ENCODE peak calls at places on chromosomes 5 and 9, in seven cellular contexts. I is astrocyte of the spinal cord, R is mucosa of descending colon, B is hepatocyte, D is spleen, Q is stomach, E is coronary artery. S is an unnamed sample.

GRCh38 chr9:109448223-109448622 is 49.9 kb downstream of the PTPN3 start:
- DNase-seq in B (no peak), Q (no peak), E (no peak), D (no peak), I (peak; percentile 66), R (no peak), S (no peak)

GRCh38 chr5:14775857-14776256 is 95.7 kb downstream of the ANKH start:
- DNase-seq in B (no peak), R (peak; percentile 56), Q (peak; percentile 57), I (peak; percentile 67), D (no peak), E (no peak), S (no peak)

GRCh38 chr9:98333703-98334582 is 78.5 kb upstream of the TBC1D2 start:
- DNase-seq in R (no peak), Q (no peak), I (peak; percentile 55), D (no peak), B (no peak), E (no peak), S (no peak)

GRCh38 chr9:95088421-95089161 is 228.9 kb downstream of the FANCC start:
- DNase-seq in I (no peak), E (no peak), Q (no peak), R (no peak), D (peak; percentile 62), B (no peak), S (peak; percentile 88)

GRCh38 chr5:87127426-87127825 is 140.3 kb upstream of the RASA1 start:
- DNase-seq in Q (no peak), R (no peak), I (peak; percentile 79), E (no peak), B (no peak), D (no peak), S (no peak)

GRCh38 chr9:8012986-8013385 is 213.4 kb upstream of the DMAC1 start:
- DNase-seq in I (no peak), R (no peak), E (no peak), D (no peak), B (peak; percentile 6), Q (no peak), S (peak; percentile 38)

GRCh38 chr5:150410524-150411244 is 2.0 kb downstream of the CD74 start:
- DNase-seq in E (no peak), D (peak; percentile 75), I (peak; percentile 65), B (peak; percentile 86), Q (peak; percentile 79), R (peak; percentile 82), S (peak; percentile 48)

GRCh38 chr5:68067353-68067752 is 148.2 kb upstream of the PIK3R1 start:
- DNase-seq in D (no peak), B (no peak), Q (no peak), R (no peak), E (no peak), I (no peak), S (no peak)

GRCh38 chr5:60228676-60229075 is 335.1 kb upstream of the PDE4D start:
- DNase-seq in Q (no peak), R (no peak), B (no peak), I (no peak), D (no peak), E (no peak), S (no peak)

GRCh38 chr5:75189353-75189752 is 47.3 kb downstream of the ANKRD31 start:
- DNase-seq in Q (no peak), E (no peak), I (no peak), D (no peak), R (no peak), B (no peak), S (no peak)

GRCh38 chr5:71586052-71586940 is 844 bp upstream of the MCCC2 start:
- DNase-seq in Q (no peak), R (peak; percentile 14), E (no peak), B (peak; percentile 7), D (no peak), I (no peak), S (no peak)

GRCh38 chr9:135021393-135021789 is 66.1 kb upstream of the OLFM1 start:
- DNase-seq in Q (no peak), B (no peak), R (no peak), I (no peak), E (no peak), D (no peak), S (no peak)

GRCh38 chr5:172806897-172807672 is 27.0 kb upstream of the ERGIC1 start:
- DNase-seq in Q (peak; percentile 93), E (no peak), D (peak; percentile 98), B (peak; percentile 93), R (peak; percentile 96), I (peak; percentile 87), S (peak; percentile 87)

GRCh38 chr9:116269250-116269649 is 115.7 kb downstream of the PAPPA start:
- DNase-seq in Q (no peak), I (no peak), B (no peak), D (no peak), R (no peak), E (no peak), S (no peak)

GRCh38 chr5:141695627-141696180 is 13.7 kb upstream of the ARAP3 start:
- DNase-seq in B (no peak), R (peak; percentile 70), E (no peak), D (no peak), Q (peak; percentile 48), I (no peak), S (peak; percentile 51)

GRCh38 chr9:112921549-112921948 is 30.9 kb upstream of the SLC46A2 start:
- DNase-seq in D (no peak), B (peak; percentile 64), E (no peak), Q (no peak), I (peak; percentile 48), R (peak; percentile 24), S (no peak)

GRCh38 chr9:124267271-124267807 is 9.6 kb downstream of the NEK6 start:
- DNase-seq in E (peak; percentile 80), B (no peak), I (peak; percentile 83), Q (peak; percentile 91), D (peak; percentile 81), R (peak; percentile 70), S (no peak)

GRCh38 chr5:77181596-77182304 is 28.7 kb upstream of the PDE8B start:
- DNase-seq in B (peak; percentile 33), I (no peak), E (no peak), Q (no peak), R (no peak), D (no peak), S (no peak)

GRCh38 chr9:89052470-89053097 is 61.3 kb downstream of the S1PR3 start:
- DNase-seq in E (no peak), I (no peak), Q (no peak), R (no peak), D (no peak), B (peak; percentile 30), S (no peak)

GRCh38 chr5:168427224-168427623 is 59.0 kb upstream of the RARS1 start:
- DNase-seq in Q (no peak), E (no peak), B (no peak), I (no peak), R (no peak), D (no peak), S (peak; percentile 87)

GRCh38 chr9:73038613-73039012 is 85.8 kb upstream of the ALDH1A1 start:
- DNase-seq in D (no peak), I (peak; percentile 41), E (peak; percentile 81), B (no peak), R (no peak), Q (peak; percentile 29), S (peak; percentile 53)

GRCh38 chr5:82622205-82622604 is 344.1 kb upstream of the RPS23 start:
- DNase-seq in Q (no peak), I (peak; percentile 68), E (no peak), R (no peak), B (no peak), D (no peak), S (no peak)

GRCh38 chr5:141135030-141135717 is at the start of gene PCDHB5:
- DNase-seq in B (peak; percentile 36), E (no peak), D (no peak), Q (no peak), I (peak; percentile 5), R (no peak), S (no peak)

GRCh38 chr5:176619569-176620332 is 9.8 kb upstream of the GPRIN1 start:
- DNase-seq in D (no peak), B (no peak), E (no peak), I (no peak), R (no peak), Q (no peak), S (no peak)

GRCh38 chr5:176619203-176619568 is 9.2 kb upstream of the GPRIN1 start:
- DNase-seq in R (peak; percentile 77), D (peak; percentile 87), I (peak; percentile 88), B (peak; percentile 78), Q (peak; percentile 50), E (no peak), S (peak; percentile 31)

GRCh38 chr5:176624142-176624541 is 6.2 kb downstream of the SNCB start:
- DNase-seq in B (no peak), E (no peak), Q (no peak), D (no peak), R (no peak), I (no peak), S (no peak)

GRCh38 chr5:176620333-176620981 is 9.9 kb downstream of the SNCB start:
- DNase-seq in I (no peak), D (no peak), R (no peak), E (no peak), Q (no peak), B (no peak), S (no peak)

GRCh38 chr5:176621661-176622079 is 8.7 kb downstream of the SNCB start:
- DNase-seq in E (no peak), B (no peak), D (no peak), Q (no peak), I (no peak), R (no peak), S (peak; percentile 25)
- H3K4me3 ChIP-seq in E (no peak overlapping the region), B (no peak overlapping the region), D (no peak overlapping the region), Q (no peak overlapping the region), I (no peak overlapping the region), R (no peak overlapping the region), S (no peak overlapping the region)

DNA sequence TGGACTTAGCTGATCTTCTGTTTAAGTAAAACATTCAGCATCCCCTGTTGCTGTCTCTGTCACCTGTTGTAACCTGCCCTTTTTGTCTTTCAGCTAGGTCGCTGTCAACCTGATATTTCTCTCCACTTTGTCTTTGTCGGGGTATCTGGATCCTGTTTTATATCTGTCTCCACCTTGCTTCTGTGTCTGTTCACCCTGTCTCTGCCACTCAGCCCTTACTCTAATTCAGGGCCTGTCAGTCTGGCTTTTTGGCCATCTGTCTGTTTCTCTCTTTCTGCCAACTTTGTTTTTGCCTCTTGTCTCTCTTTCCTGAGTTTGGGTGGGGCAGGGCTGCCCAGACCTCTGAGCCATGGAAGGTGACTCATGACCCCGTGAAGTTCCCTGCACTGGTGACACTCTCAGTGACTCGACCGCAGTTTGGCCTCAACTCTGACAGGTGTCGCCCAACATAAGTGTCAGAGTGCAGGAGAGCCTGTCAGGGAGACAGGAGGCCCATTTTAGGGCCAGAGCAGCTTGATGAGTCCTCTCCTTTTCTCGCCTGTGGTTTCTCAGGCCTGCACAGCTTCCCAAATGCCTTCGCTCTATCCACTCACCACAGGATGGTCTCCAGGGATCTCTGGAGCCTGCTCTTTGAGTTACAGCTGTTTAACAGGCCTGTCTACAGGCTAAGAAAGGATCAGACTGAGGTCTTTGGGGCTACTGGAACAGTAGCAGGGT is 864 bp downstream of the ZBTB43 start:
- DNase-seq in R (peak; percentile 58), D (peak; percentile 80), I (peak; percentile 28), B (peak; percentile 87), Q (peak; percentile 69), E (no peak), S (no peak)
- TF ChIP-seq CTCF in R (no peak), D (no peak), I (no peak), B (no peak), Q (no peak), E (no peak), S (no peak)

GRCh38 chr5:111070272-111071134 is 1.0 kb upstream of the TSLP start:
- DNase-seq in E (no peak), Q (peak; percentile 26), R (no peak), D (no peak), B (peak; percentile 53), I (peak; percentile 32), S (no peak)
- H3K4me3 ChIP-seq in E (peak overlapping the region; percentile 61), Q (peak overlapping the region; percentile 16), R (no peak overlapping the region), D (no peak overlapping the region), B (no peak overlapping the region), I (peak overlapping the region; percentile 30), S (peak overlapping the region; percentile 46)

GRCh38 chr5:18799482-18800128 is 1165.3 kb downstream of the TAF11L14 start:
- DNase-seq in I (no peak), D (no peak), E (no peak), B (no peak), Q (no peak), R (no peak), S (no peak)
- TF ChIP-seq CTCF in I (no peak), D (no peak), E (no peak), B (no peak), Q (no peak), R (no peak), S (no peak)